ENCODE peak calls at places on chromosomes 13 and 19, in four cellular contexts. One of them, this sample, is unnamed.

GRCh38 chr19:7216373-7216902 is 77.8 kb downstream of the INSR start:
- DNase-seq in lung: no peak
- DNase-seq in naive thymus-derived CD4-positive, alpha-beta T cell: no peak
- DNase-seq in pancreas: no peak
- DNase-seq in this sample: no peak

GRCh38 chr19:50567052-50567841 is 988 bp downstream of the LRRC4B start:
- DNase-seq in lung: no peak
- DNase-seq in naive thymus-derived CD4-positive, alpha-beta T cell: no peak
- DNase-seq in pancreas: no peak
- DNase-seq in this sample: no peak

GRCh38 chr13:31887311-31887710 is 144.3 kb upstream of the FRY start:
- DNase-seq in lung: no peak
- DNase-seq in naive thymus-derived CD4-positive, alpha-beta T cell: no peak
- DNase-seq in pancreas: no peak
- DNase-seq in this sample: no peak

GRCh38 chr13:77113496-77113895 is 86.5 kb upstream of the FBXL3 start:
- DNase-seq in lung: no peak
- DNase-seq in naive thymus-derived CD4-positive, alpha-beta T cell: no peak
- DNase-seq in pancreas: no peak
- DNase-seq in this sample: no peak

GRCh38 chr19:16834747-16835146 is 5.5 kb downstream of the SIN3B start:
- DNase-seq in lung: no peak
- DNase-seq in naive thymus-derived CD4-positive, alpha-beta T cell: no peak
- DNase-seq in pancreas: no peak
- DNase-seq in this sample: no peak

GRCh38 chr19:13718733-13719132 is 45.6 kb upstream of the MRI1 start:
- DNase-seq in lung: no peak
- DNase-seq in naive thymus-derived CD4-positive, alpha-beta T cell: no peak
- DNase-seq in pancreas: no peak
- DNase-seq in this sample: peak; percentile 32

GRCh38 chr19:539429-540030 is 4.3 kb upstream of the GZMM start:
- DNase-seq in lung: no peak
- DNase-seq in naive thymus-derived CD4-positive, alpha-beta T cell: no peak
- DNase-seq in pancreas: no peak
- DNase-seq in this sample: no peak

GRCh38 chr19:33666196-33666595 is 44.4 kb downstream of the CHST8 start:
- DNase-seq in lung: no peak
- DNase-seq in naive thymus-derived CD4-positive, alpha-beta T cell: no peak
- DNase-seq in pancreas: no peak
- DNase-seq in this sample: no peak

GRCh38 chr19:50312967-50313811 is 16.0 kb downstream of the KCNC3 start:
- DNase-seq in lung: no peak
- DNase-seq in naive thymus-derived CD4-positive, alpha-beta T cell: no peak
- DNase-seq in pancreas: no peak
- DNase-seq in this sample: no peak

GRCh38 chr19:17687857-17688784 is at the start of gene UNC13A:
- DNase-seq in lung: no peak
- DNase-seq in naive thymus-derived CD4-positive, alpha-beta T cell: peak; percentile 56
- DNase-seq in pancreas: peak; percentile 40
- DNase-seq in this sample: peak; percentile 39

GRCh38 chr19:50000038-50000890 is 24.9 kb downstream of the VRK3 start:
- DNase-seq in lung: no peak
- DNase-seq in naive thymus-derived CD4-positive, alpha-beta T cell: no peak
- DNase-seq in pancreas: no peak
- DNase-seq in this sample: no peak

GRCh38 chr19:13459351-13459750 is 46.9 kb downstream of the CACNA1A start:
- DNase-seq in lung: no peak
- DNase-seq in naive thymus-derived CD4-positive, alpha-beta T cell: no peak
- DNase-seq in pancreas: no peak
- DNase-seq in this sample: no peak

GRCh38 chr13:51283361-51283760 is 56.1 kb upstream of the SERPINE3 start:
- DNase-seq in lung: no peak
- DNase-seq in naive thymus-derived CD4-positive, alpha-beta T cell: no peak
- DNase-seq in pancreas: no peak
- DNase-seq in this sample: no peak

GRCh38 chr19:41740415-41741243 is 14.7 kb upstream of the CEACAM6 start:
- DNase-seq in lung: no peak
- DNase-seq in naive thymus-derived CD4-positive, alpha-beta T cell: no peak
- DNase-seq in pancreas: no peak
- DNase-seq in this sample: no peak

GRCh38 chr19:49853852-49854849 is 3.2 kb downstream of the PTOV1 start:
- DNase-seq in lung: no peak
- DNase-seq in naive thymus-derived CD4-positive, alpha-beta T cell: no peak
- DNase-seq in pancreas: peak; percentile 15
- DNase-seq in this sample: no peak

GRCh38 chr19:1064661-1065605 is 2.0 kb upstream of the ARHGAP45 start:
- DNase-seq in lung: peak; percentile 71
- DNase-seq in naive thymus-derived CD4-positive, alpha-beta T cell: peak; percentile 76
- DNase-seq in pancreas: no peak
- DNase-seq in this sample: peak; percentile 59

GRCh38 chr19:58000677-58001076 is 1.9 kb downstream of the ZNF606 start:
- DNase-seq in lung: no peak
- DNase-seq in naive thymus-derived CD4-positive, alpha-beta T cell: no peak
- DNase-seq in pancreas: no peak
- DNase-seq in this sample: no peak

GRCh38 chr13:80753951-80754350 is 413.0 kb upstream of the SPRY2 start:
- DNase-seq in lung: no peak
- DNase-seq in naive thymus-derived CD4-positive, alpha-beta T cell: no peak
- DNase-seq in pancreas: no peak
- DNase-seq in this sample: no peak

GRCh38 chr19:13082192-13083007 is 20.3 kb downstream of the LYL1 start:
- DNase-seq in lung: no peak
- DNase-seq in naive thymus-derived CD4-positive, alpha-beta T cell: no peak
- DNase-seq in pancreas: no peak
- DNase-seq in this sample: no peak

GRCh38 chr13:29564828-29565227 is 30.7 kb downstream of the SLC7A1 start:
- DNase-seq in lung: no peak
- DNase-seq in naive thymus-derived CD4-positive, alpha-beta T cell: no peak
- DNase-seq in pancreas: no peak
- DNase-seq in this sample: no peak

GRCh38 chr19:41991025-41991424 is 3.0 kb downstream of the ATP1A3 start:
- DNase-seq in lung: no peak
- DNase-seq in naive thymus-derived CD4-positive, alpha-beta T cell: no peak
- DNase-seq in pancreas: no peak
- DNase-seq in this sample: no peak

GRCh38 chr19:49845433-49845832 is 5.5 kb upstream of the PTOV1 start:
- DNase-seq in lung: no peak
- DNase-seq in naive thymus-derived CD4-positive, alpha-beta T cell: no peak
- DNase-seq in pancreas: no peak
- DNase-seq in this sample: no peak

GRCh38 chr19:18414504-18415176 is 4.6 kb upstream of the SSBP4 start:
- DNase-seq in lung: no peak
- DNase-seq in naive thymus-derived CD4-positive, alpha-beta T cell: no peak
- DNase-seq in pancreas: no peak
- DNase-seq in this sample: no peak

GRCh38 chr13:48426052-48426451 is 13.1 kb upstream of the LPAR6 start:
- DNase-seq in lung: no peak
- DNase-seq in naive thymus-derived CD4-positive, alpha-beta T cell: no peak
- DNase-seq in pancreas: no peak
- DNase-seq in this sample: no peak

GRCh38 chr19:12751635-12752034 is at the start of gene BEST2:
- DNase-seq in lung: no peak
- DNase-seq in naive thymus-derived CD4-positive, alpha-beta T cell: no peak
- DNase-seq in pancreas: no peak
- DNase-seq in this sample: no peak

GRCh38 chr19:21233691-21234090 is 91.9 kb downstream of the ZNF431 start:
- DNase-seq in lung: no peak
- DNase-seq in naive thymus-derived CD4-positive, alpha-beta T cell: no peak
- DNase-seq in pancreas: no peak
- DNase-seq in this sample: no peak

GRCh38 chr19:28549680-28550277 is 663.2 kb downstream of the UQCRFS1 start:
- DNase-seq in lung: no peak
- DNase-seq in naive thymus-derived CD4-positive, alpha-beta T cell: no peak
- DNase-seq in pancreas: no peak
- DNase-seq in this sample: no peak

GRCh38 chr19:5225486-5226345 is 114.9 kb downstream of the PTPRS start:
- DNase-seq in lung: no peak
- DNase-seq in naive thymus-derived CD4-positive, alpha-beta T cell: no peak
- DNase-seq in pancreas: no peak
- DNase-seq in this sample: peak; percentile 16

GRCh38 chr13:31334994-31335549 is 135.3 kb downstream of the B3GLCT start:
- DNase-seq in lung: no peak
- DNase-seq in naive thymus-derived CD4-positive, alpha-beta T cell: no peak
- DNase-seq in pancreas: no peak
- DNase-seq in this sample: no peak

GRCh38 chr13:22050951-22051563 is 380.2 kb downstream of the FGF9 start:
- DNase-seq in lung: no peak
- DNase-seq in naive thymus-derived CD4-positive, alpha-beta T cell: no peak
- DNase-seq in pancreas: no peak
- DNase-seq in this sample: no peak

GRCh38 chr13:23098508-23098907 is 82.3 kb upstream of the SGCG start:
- DNase-seq in lung: no peak
- DNase-seq in naive thymus-derived CD4-positive, alpha-beta T cell: no peak
- DNase-seq in pancreas: no peak
- DNase-seq in this sample: no peak

GRCh38 chr13:36453518-36453917 is 21.2 kb downstream of the CCNA1 start:
- DNase-seq in lung: no peak
- DNase-seq in naive thymus-derived CD4-positive, alpha-beta T cell: no peak
- DNase-seq in pancreas: no peak
- DNase-seq in this sample: no peak

GRCh38 chr19:33673258-33673875 is 51.6 kb downstream of the CHST8 start:
- DNase-seq in lung: no peak
- DNase-seq in naive thymus-derived CD4-positive, alpha-beta T cell: no peak
- DNase-seq in pancreas: no peak
- DNase-seq in this sample: no peak

GRCh38 chr19:45971260-45971902 is 2.3 kb downstream of the NOVA2 start:
- DNase-seq in lung: peak; percentile 30
- DNase-seq in naive thymus-derived CD4-positive, alpha-beta T cell: no peak
- DNase-seq in pancreas: no peak
- DNase-seq in this sample: no peak
- H3K27ac ChIP-seq in lung: peak overlapping the region; percentile 62
- H3K27ac ChIP-seq in naive thymus-derived CD4-positive, alpha-beta T cell: no peak overlapping the region
- H3K27ac ChIP-seq in pancreas: no peak overlapping the region
- H3K27ac ChIP-seq in this sample: no peak overlapping the region

GRCh38 chr19:29663861-29664752 is 1.2 kb upstream of the PLEKHF1 start:
- DNase-seq in lung: no peak
- DNase-seq in naive thymus-derived CD4-positive, alpha-beta T cell: no peak
- DNase-seq in pancreas: no peak
- DNase-seq in this sample: no peak

GRCh38 chr19:29662604-29663404 is 2.5 kb upstream of the PLEKHF1 start:
- DNase-seq in lung: no peak
- DNase-seq in naive thymus-derived CD4-positive, alpha-beta T cell: no peak
- DNase-seq in pancreas: peak; percentile 71
- DNase-seq in this sample: peak; percentile 84

GRCh38 chr19:29665215-29665825 is at the start of gene PLEKHF1:
- DNase-seq in lung: peak; percentile 86
- DNase-seq in naive thymus-derived CD4-positive, alpha-beta T cell: peak; percentile 88
- DNase-seq in pancreas: peak; percentile 84
- DNase-seq in this sample: peak; percentile 90

GRCh38 chr19:29665826-29666633 is 769 bp downstream of the PLEKHF1 start:
- DNase-seq in lung: no peak
- DNase-seq in naive thymus-derived CD4-positive, alpha-beta T cell: no peak
- DNase-seq in pancreas: no peak
- DNase-seq in this sample: peak; percentile 45

GRCh38 chr19:29664753-29665214 is 477 bp upstream of the PLEKHF1 start:
- DNase-seq in lung: no peak
- DNase-seq in naive thymus-derived CD4-positive, alpha-beta T cell: no peak
- DNase-seq in pancreas: no peak
- DNase-seq in this sample: no peak
- H3K4me1 ChIP-seq in lung: peaks cover 13% of the 10 kb centered on the region
- H3K4me1 ChIP-seq in naive thymus-derived CD4-positive, alpha-beta T cell: peaks cover 56% of the 10 kb centered on the region
- H3K4me1 ChIP-seq in pancreas: peaks cover 23% of the 10 kb centered on the region
- H3K4me1 ChIP-seq in this sample: peaks cover 26% of the 10 kb centered on the region

GRCh38 chr13:44651209-44651608 is 75.1 kb upstream of the TSC22D1 start:
- DNase-seq in lung: no peak
- DNase-seq in naive thymus-derived CD4-positive, alpha-beta T cell: no peak
- DNase-seq in pancreas: no peak
- DNase-seq in this sample: no peak

GRCh38 chr13:44652223-44652622 is 76.1 kb upstream of the TSC22D1 start:
- DNase-seq in lung: no peak
- DNase-seq in naive thymus-derived CD4-positive, alpha-beta T cell: no peak
- DNase-seq in pancreas: no peak
- DNase-seq in this sample: no peak

GRCh38 chr13:44649834-44650233 is 73.7 kb upstream of the TSC22D1 start:
- DNase-seq in lung: no peak
- DNase-seq in naive thymus-derived CD4-positive, alpha-beta T cell: no peak
- DNase-seq in pancreas: no peak
- DNase-seq in this sample: no peak

GRCh38 chr13:44653261-44653660 is 77.1 kb upstream of the TSC22D1 start:
- DNase-seq in lung: no peak
- DNase-seq in naive thymus-derived CD4-positive, alpha-beta T cell: no peak
- DNase-seq in pancreas: no peak
- DNase-seq in this sample: no peak

GRCh38 chr13:44651724-44652123 is 75.6 kb upstream of the TSC22D1 start:
- DNase-seq in lung: no peak
- DNase-seq in naive thymus-derived CD4-positive, alpha-beta T cell: no peak
- DNase-seq in pancreas: no peak
- DNase-seq in this sample: no peak
- H3K4me3 ChIP-seq in lung: no peak overlapping the region
- H3K4me3 ChIP-seq in naive thymus-derived CD4-positive, alpha-beta T cell: no peak overlapping the region
- H3K4me3 ChIP-seq in pancreas: no peak overlapping the region
- H3K4me3 ChIP-seq in this sample: no peak overlapping the region

DNA sequence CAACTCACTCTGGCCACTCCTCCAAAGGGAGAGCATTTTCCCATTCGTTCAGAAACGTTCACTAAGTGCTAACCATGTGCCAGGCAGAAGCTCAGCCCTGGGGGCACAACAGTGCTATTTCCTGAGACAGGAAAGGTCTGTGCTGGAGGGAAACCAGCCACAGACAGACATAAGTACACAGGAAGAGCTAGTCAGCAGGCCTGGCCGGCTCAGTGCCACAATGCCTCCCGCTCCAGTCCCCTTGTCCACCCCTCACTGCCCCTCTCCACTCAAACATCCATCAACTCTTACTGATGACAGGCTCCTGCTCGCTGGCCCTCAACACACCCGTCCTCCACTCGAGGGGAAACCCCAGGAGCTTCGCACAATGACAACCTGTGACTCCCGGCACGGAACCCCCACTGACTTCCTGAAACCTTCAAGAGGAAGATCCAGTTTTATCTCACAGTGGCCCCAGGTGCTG is 11.3 kb upstream of the PLA2G4C start:
- DNase-seq in lung: no peak
- DNase-seq in naive thymus-derived CD4-positive, alpha-beta T cell: no peak
- DNase-seq in pancreas: no peak
- DNase-seq in this sample: peak; percentile 62
- H3K27ac ChIP-seq in lung: peak overlapping the region; percentile 69
- H3K27ac ChIP-seq in naive thymus-derived CD4-positive, alpha-beta T cell: no peak overlapping the region
- H3K27ac ChIP-seq in pancreas: no peak overlapping the region
- H3K27ac ChIP-seq in this sample: peak overlapping the region; percentile 2

GRCh38 chr19:40721140-40721486 is 4.2 kb downstream of the ITPKC start:
- DNase-seq in lung: no peak
- DNase-seq in naive thymus-derived CD4-positive, alpha-beta T cell: no peak
- DNase-seq in pancreas: no peak
- DNase-seq in this sample: no peak
- H3K4me1 ChIP-seq in lung: peaks cover 13% of the 10 kb centered on the region
- H3K4me1 ChIP-seq in naive thymus-derived CD4-positive, alpha-beta T cell: peaks cover 34% of the 10 kb centered on the region
- H3K4me1 ChIP-seq in pancreas: peaks cover 19% of the 10 kb centered on the region
- H3K4me1 ChIP-seq in this sample: peaks cover 47% of the 10 kb centered on the region

GRCh38 chr13:112055417-112056206 is 11.3 kb upstream of the SOX1 start:
- DNase-seq in lung: no peak
- DNase-seq in naive thymus-derived CD4-positive, alpha-beta T cell: no peak
- DNase-seq in pancreas: no peak
- DNase-seq in this sample: no peak
- H3K4me3 ChIP-seq in lung: no peak overlapping the region
- H3K4me3 ChIP-seq in naive thymus-derived CD4-positive, alpha-beta T cell: no peak overlapping the region
- H3K4me3 ChIP-seq in pancreas: no peak overlapping the region
- H3K4me3 ChIP-seq in this sample: no peak overlapping the region